ENCODE peak calls at places on chromosomes 3 and 15, in eight cellular contexts. M is NCI-H1417; Z is nephron progenitor cell; X is COR-L47; I is naive thymus-derived CD8-positive, alpha-beta T cell; E is cardiac muscle cell; L is myocyte; K is HFFc6. S is an unnamed sample.

GRCh38 chr15:28109626-28110415 is 10.7 kb upstream of the OCA2 start:
- DNase-seq in K (no peak), I (no peak), L (no peak), M (no peak), E (no peak), X (no peak), Z (no peak), S (no peak)

GRCh38 chr15:55116636-55117035 is 80.1 kb downstream of the RSL24D1 start:
- DNase-seq in Z (no peak), X (no peak), K (no peak), I (no peak), L (no peak), E (no peak), M (no peak), S (no peak)

GRCh38 chr15:51600114-51600513 is 22.5 kb downstream of the DMXL2 start:
- DNase-seq in Z (no peak), I (no peak), E (no peak), M (no peak), X (no peak), K (no peak), L (no peak), S (no peak)

GRCh38 chr3:59809750-59810444 is 760.1 kb upstream of the CFAP20DC start:
- DNase-seq in K (no peak), M (peak), I (peak), X (no peak), E (no peak), L (peak), Z (no peak), S (no peak)

GRCh38 chr3:126607214-126607908 is 47.6 kb downstream of the TXNRD3 start:
- DNase-seq in M (no peak), L (peak), X (no peak), K (peak), I (no peak), E (no peak), Z (no peak), S (no peak)

GRCh38 chr3:107690522-107691138 is 167.9 kb downstream of the BBX start:
- DNase-seq in L (peak), I (peak), M (peak), E (peak), K (peak), X (peak), Z (no peak), S (no peak)

GRCh38 chr15:83284563-83285283 is at the start of gene BNC1:
- DNase-seq in M (no peak), X (no peak), I (no peak), K (no peak), E (peak), Z (peak), L (no peak), S (no peak)

GRCh38 chr15:72269739-72270138 is 2.6 kb downstream of the PARP6 start:
- DNase-seq in I (no peak), E (no peak), Z (no peak), X (no peak), K (no peak), L (no peak), M (no peak), S (no peak)

GRCh38 chr3:159779883-159780282 is 208.8 kb upstream of the IL12A start:
- DNase-seq in I (no peak), M (no peak), X (no peak), L (no peak), Z (no peak), E (no peak), K (no peak), S (no peak)

GRCh38 chr15:85711590-85712192 is 83.0 kb downstream of the KLHL25 start:
- DNase-seq in K (no peak), X (no peak), Z (no peak), I (no peak), L (no peak), E (no peak), M (no peak), S (no peak)

GRCh38 chr3:107753494-107753893 is 230.7 kb downstream of the BBX start:
- DNase-seq in M (peak), Z (peak), X (peak), K (peak), L (peak), I (peak), E (peak), S (peak)

GRCh38 chr15:57198654-57199241 is 177.6 kb upstream of the CGNL1 start:
- DNase-seq in M (peak), X (peak), E (peak), Z (no peak), I (no peak), L (no peak), K (no peak), S (no peak)

GRCh38 chr3:78847603-78848002 is 920.2 kb downstream of the ROBO1 start:
- DNase-seq in L (no peak), K (no peak), M (no peak), E (no peak), X (no peak), I (no peak), Z (no peak), S (no peak)

GRCh38 chr3:67037615-67038014 is 39.5 kb downstream of the KBTBD8 start:
- DNase-seq in L (no peak), Z (no peak), X (no peak), K (no peak), M (no peak), E (no peak), I (no peak), S (no peak)

GRCh38 chr3:195269375-195270078 is 1.4 kb downstream of the XXYLT1 start:
- DNase-seq in Z (no peak), M (no peak), L (no peak), I (no peak), X (no peak), E (peak), K (no peak), S (no peak)

GRCh38 chr3:188842628-188843027 is 329.1 kb upstream of the TPRG1 start:
- DNase-seq in I (no peak), X (no peak), E (no peak), Z (no peak), L (no peak), M (no peak), K (no peak), S (no peak)

GRCh38 chr15:68609618-68610017 is 30.8 kb downstream of the CORO2B start:
- DNase-seq in E (no peak), M (no peak), X (no peak), Z (peak), I (no peak), K (no peak), L (peak), S (no peak)

GRCh38 chr15:64961013-64961412 is 28.7 kb downstream of the SPG21 start:
- DNase-seq in E (no peak), I (no peak), K (no peak), L (no peak), X (no peak), Z (no peak), M (no peak), S (no peak)

GRCh38 chr3:194296832-194297666 is 54.1 kb downstream of the CPN2 start:
- DNase-seq in K (no peak), E (no peak), Z (peak), L (peak), X (no peak), M (no peak), I (no peak), S (peak)

GRCh38 chr3:111616417-111617105 is 21.4 kb upstream of the ZBED2 start:
- DNase-seq in I (peak), Z (no peak), L (peak), E (no peak), K (peak), M (no peak), X (no peak), S (no peak)

GRCh38 chr3:158970006-158970405 is 168.2 kb downstream of the MFSD1 start:
- DNase-seq in E (no peak), Z (no peak), L (peak), I (no peak), K (no peak), X (no peak), M (peak), S (no peak)

GRCh38 chr3:106032479-106032878 is 163.7 kb upstream of the CBLB start:
- DNase-seq in I (no peak), K (no peak), E (no peak), L (no peak), Z (no peak), X (no peak), M (no peak), S (no peak)

GRCh38 chr3:133925960-133926735 is 30.5 kb upstream of the RAB6B start:
- DNase-seq in M (no peak), X (no peak), L (no peak), E (no peak), K (no peak), Z (no peak), I (no peak), S (no peak)

GRCh38 chr15:51775967-51776816 is 24.8 kb downstream of the TMOD2 start:
- DNase-seq in E (peak), K (peak), X (peak), M (peak), Z (peak), I (peak), L (peak), S (peak)

GRCh38 chr3:152258448-152259302 is 10.1 kb upstream of the MBNL1 start:
- DNase-seq in K (peak), Z (no peak), E (no peak), L (peak), M (no peak), X (no peak), I (peak), S (peak)

GRCh38 chr3:193773266-193774183 is 180.5 kb downstream of the OPA1 start:
- DNase-seq in E (no peak), L (no peak), Z (no peak), M (no peak), K (no peak), I (no peak), X (no peak), S (no peak)

GRCh38 chr3:183377307-183377959 is 51.0 kb downstream of the MCF2L2 start:
- DNase-seq in Z (no peak), I (no peak), X (peak), K (no peak), E (no peak), M (peak), L (no peak), S (no peak)

GRCh38 chr3:102905826-102906225 is 471.0 kb downstream of the ZPLD1 start:
- DNase-seq in X (no peak), I (no peak), Z (no peak), K (no peak), E (no peak), M (peak), L (no peak), S (no peak)